ENCODE peak calls at places on chromosomes 5 and 9, in nine cellular contexts. One of them, this sample, is unnamed.

GRCh38 chr5:11346336-11346735 is 557.9 kb downstream of the CTNND2 start:
- DNase-seq in CD8-positive, alpha-beta T cell: no peak
- DNase-seq in colonic mucosa: no peak
- DNase-seq in heart left ventricle: no peak
- DNase-seq in cardiac muscle cell: no peak
- DNase-seq in IMR-90: no peak
- DNase-seq in left ventricle myocardium inferior: no peak
- DNase-seq in gastrocnemius medialis: no peak
- DNase-seq in stomach: no peak
- DNase-seq in this sample: peak; percentile 13

GRCh38 chr9:87270241-87271234 is 227.1 kb upstream of the DAPK1 start:
- DNase-seq in CD8-positive, alpha-beta T cell: no peak
- DNase-seq in colonic mucosa: no peak
- DNase-seq in heart left ventricle: peak; percentile 64
- DNase-seq in gastrocnemius medialis: no peak
- DNase-seq in left ventricle myocardium inferior: peak; percentile 35
- DNase-seq in cardiac muscle cell: no peak
- DNase-seq in stomach: no peak
- DNase-seq in IMR-90: peak; percentile 85
- DNase-seq in this sample: no peak

GRCh38 chr5:93599427-93600146 is 16.6 kb downstream of the NR2F1 start:
- DNase-seq in left ventricle myocardium inferior: no peak
- DNase-seq in heart left ventricle: no peak
- DNase-seq in IMR-90: peak; percentile 88
- DNase-seq in colonic mucosa: no peak
- DNase-seq in CD8-positive, alpha-beta T cell: no peak
- DNase-seq in gastrocnemius medialis: no peak
- DNase-seq in stomach: no peak
- DNase-seq in cardiac muscle cell: no peak
- DNase-seq in this sample: no peak

GRCh38 chr9:9771314-9771713 is 841.5 kb downstream of the PTPRD start:
- DNase-seq in stomach: no peak
- DNase-seq in gastrocnemius medialis: no peak
- DNase-seq in IMR-90: no peak
- DNase-seq in CD8-positive, alpha-beta T cell: no peak
- DNase-seq in colonic mucosa: no peak
- DNase-seq in cardiac muscle cell: no peak
- DNase-seq in left ventricle myocardium inferior: no peak
- DNase-seq in heart left ventricle: no peak
- DNase-seq in this sample: no peak

GRCh38 chr5:149777382-149777781 is 47.3 kb downstream of the PPARGC1B start:
- DNase-seq in left ventricle myocardium inferior: peak; percentile 54
- DNase-seq in CD8-positive, alpha-beta T cell: no peak
- DNase-seq in heart left ventricle: peak; percentile 72
- DNase-seq in stomach: no peak
- DNase-seq in IMR-90: no peak
- DNase-seq in colonic mucosa: no peak
- DNase-seq in cardiac muscle cell: peak; percentile 68
- DNase-seq in gastrocnemius medialis: no peak
- DNase-seq in this sample: no peak

GRCh38 chr9:115170674-115171073 is 52.7 kb upstream of the TNC start:
- DNase-seq in stomach: no peak
- DNase-seq in left ventricle myocardium inferior: no peak
- DNase-seq in cardiac muscle cell: no peak
- DNase-seq in heart left ventricle: no peak
- DNase-seq in IMR-90: peak; percentile 52
- DNase-seq in gastrocnemius medialis: no peak
- DNase-seq in CD8-positive, alpha-beta T cell: no peak
- DNase-seq in colonic mucosa: no peak
- DNase-seq in this sample: no peak

GRCh38 chr9:972512-973294 is 3.8 kb upstream of the DMRT3 start:
- DNase-seq in CD8-positive, alpha-beta T cell: no peak
- DNase-seq in cardiac muscle cell: no peak
- DNase-seq in stomach: no peak
- DNase-seq in left ventricle myocardium inferior: no peak
- DNase-seq in heart left ventricle: no peak
- DNase-seq in IMR-90: no peak
- DNase-seq in colonic mucosa: no peak
- DNase-seq in gastrocnemius medialis: no peak
- DNase-seq in this sample: no peak

GRCh38 chr5:32095261-32095671 is 78.9 kb downstream of the GOLPH3 start:
- DNase-seq in gastrocnemius medialis: no peak
- DNase-seq in heart left ventricle: no peak
- DNase-seq in cardiac muscle cell: peak; percentile 42
- DNase-seq in left ventricle myocardium inferior: no peak
- DNase-seq in IMR-90: no peak
- DNase-seq in colonic mucosa: no peak
- DNase-seq in CD8-positive, alpha-beta T cell: no peak
- DNase-seq in stomach: peak; percentile 14
- DNase-seq in this sample: no peak

GRCh38 chr5:145975361-145976066 is 39.1 kb downstream of the SH3RF2 start:
- DNase-seq in gastrocnemius medialis: peak; percentile 72
- DNase-seq in left ventricle myocardium inferior: no peak
- DNase-seq in IMR-90: peak; percentile 89
- DNase-seq in stomach: peak; percentile 37
- DNase-seq in colonic mucosa: peak; percentile 55
- DNase-seq in cardiac muscle cell: peak; percentile 70
- DNase-seq in heart left ventricle: no peak
- DNase-seq in CD8-positive, alpha-beta T cell: no peak
- DNase-seq in this sample: no peak

GRCh38 chr5:145949474-145949873 is 13.1 kb downstream of the SH3RF2 start:
- DNase-seq in colonic mucosa: no peak
- DNase-seq in IMR-90: no peak
- DNase-seq in stomach: no peak
- DNase-seq in left ventricle myocardium inferior: no peak
- DNase-seq in heart left ventricle: no peak
- DNase-seq in CD8-positive, alpha-beta T cell: no peak
- DNase-seq in gastrocnemius medialis: no peak
- DNase-seq in cardiac muscle cell: no peak
- DNase-seq in this sample: no peak

GRCh38 chr5:80753712-80754111 is 98.9 kb upstream of the DHFR start:
- DNase-seq in CD8-positive, alpha-beta T cell: no peak
- DNase-seq in heart left ventricle: no peak
- DNase-seq in IMR-90: no peak
- DNase-seq in left ventricle myocardium inferior: no peak
- DNase-seq in colonic mucosa: no peak
- DNase-seq in gastrocnemius medialis: no peak
- DNase-seq in cardiac muscle cell: no peak
- DNase-seq in stomach: no peak
- DNase-seq in this sample: no peak

GRCh38 chr5:24816206-24816605 is 171.4 kb upstream of the CDH10 start:
- DNase-seq in heart left ventricle: no peak
- DNase-seq in CD8-positive, alpha-beta T cell: no peak
- DNase-seq in IMR-90: no peak
- DNase-seq in colonic mucosa: no peak
- DNase-seq in stomach: no peak
- DNase-seq in cardiac muscle cell: no peak
- DNase-seq in left ventricle myocardium inferior: no peak
- DNase-seq in gastrocnemius medialis: no peak
- DNase-seq in this sample: no peak

GRCh38 chr5:139543423-139543991 is 17.6 kb upstream of the UBE2D2 start:
- DNase-seq in left ventricle myocardium inferior: peak; percentile 77
- DNase-seq in stomach: peak; percentile 55
- DNase-seq in gastrocnemius medialis: peak; percentile 48
- DNase-seq in IMR-90: peak; percentile 5
- DNase-seq in heart left ventricle: peak; percentile 89
- DNase-seq in CD8-positive, alpha-beta T cell: peak; percentile 76
- DNase-seq in cardiac muscle cell: peak; percentile 67
- DNase-seq in colonic mucosa: peak; percentile 81
- DNase-seq in this sample: no peak

GRCh38 chr5:124760608-124761390 is 14.4 kb upstream of the ZNF608 start:
- DNase-seq in left ventricle myocardium inferior: no peak
- DNase-seq in heart left ventricle: no peak
- DNase-seq in IMR-90: no peak
- DNase-seq in colonic mucosa: no peak
- DNase-seq in CD8-positive, alpha-beta T cell: no peak
- DNase-seq in gastrocnemius medialis: no peak
- DNase-seq in stomach: no peak
- DNase-seq in cardiac muscle cell: no peak
- DNase-seq in this sample: no peak

GRCh38 chr5:102561894-102562760 is 63.3 kb upstream of the SLCO6A1 start:
- DNase-seq in CD8-positive, alpha-beta T cell: no peak
- DNase-seq in cardiac muscle cell: no peak
- DNase-seq in colonic mucosa: peak; percentile 25
- DNase-seq in IMR-90: peak; percentile 1
- DNase-seq in gastrocnemius medialis: no peak
- DNase-seq in left ventricle myocardium inferior: no peak
- DNase-seq in stomach: no peak
- DNase-seq in heart left ventricle: peak; percentile 40
- DNase-seq in this sample: peak; percentile 45

GRCh38 chr9:4386819-4387218 is 87.0 kb upstream of the GLIS3 start:
- DNase-seq in heart left ventricle: no peak
- DNase-seq in stomach: no peak
- DNase-seq in colonic mucosa: no peak
- DNase-seq in CD8-positive, alpha-beta T cell: no peak
- DNase-seq in gastrocnemius medialis: no peak
- DNase-seq in cardiac muscle cell: no peak
- DNase-seq in IMR-90: no peak
- DNase-seq in left ventricle myocardium inferior: no peak
- DNase-seq in this sample: no peak

GRCh38 chr5:120919017-120919416 is 454.9 kb downstream of the PRR16 start:
- DNase-seq in stomach: no peak
- DNase-seq in left ventricle myocardium inferior: no peak
- DNase-seq in cardiac muscle cell: no peak
- DNase-seq in gastrocnemius medialis: no peak
- DNase-seq in CD8-positive, alpha-beta T cell: no peak
- DNase-seq in IMR-90: no peak
- DNase-seq in heart left ventricle: no peak
- DNase-seq in colonic mucosa: no peak
- DNase-seq in this sample: no peak

DNA sequence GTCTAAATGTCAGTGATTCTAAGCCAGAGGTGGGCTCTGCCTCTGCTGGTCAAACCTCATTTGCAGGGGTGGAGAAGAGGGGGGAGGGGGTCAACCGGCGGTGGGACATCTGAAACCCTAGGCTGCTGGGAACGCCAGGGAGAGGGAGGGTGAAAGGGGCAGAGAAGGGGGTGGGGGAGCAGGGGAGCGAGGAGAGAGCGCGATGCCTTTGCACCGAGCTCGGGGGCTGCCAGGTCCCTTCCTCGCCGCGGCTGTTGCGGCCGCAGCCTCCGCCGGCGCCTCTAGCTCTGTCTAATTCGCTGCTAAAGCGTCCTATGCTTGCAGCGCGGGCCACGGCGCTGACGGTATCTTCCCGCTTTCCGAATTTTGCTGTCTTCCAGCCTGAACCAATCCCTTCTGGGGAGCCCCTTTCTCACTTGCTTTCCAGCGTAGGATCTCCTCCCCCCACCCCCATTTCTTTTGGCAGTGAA is at the start of gene FGF10:
- DNase-seq in left ventricle myocardium inferior: peak; percentile 29
- DNase-seq in colonic mucosa: no peak
- DNase-seq in IMR-90: no peak
- DNase-seq in CD8-positive, alpha-beta T cell: no peak
- DNase-seq in cardiac muscle cell: peak; percentile 89
- DNase-seq in heart left ventricle: peak; percentile 60
- DNase-seq in stomach: no peak
- DNase-seq in gastrocnemius medialis: peak; percentile 12
- DNase-seq in this sample: peak; percentile 45
- H3K27me3 ChIP-seq in left ventricle myocardium inferior: peaks cover 59% of the 10 kb centered on the region
- H3K27me3 ChIP-seq in colonic mucosa: no peaks in the 10 kb centered on the region
- H3K27me3 ChIP-seq in IMR-90: peaks cover 17% of the 10 kb centered on the region
- H3K27me3 ChIP-seq in CD8-positive, alpha-beta T cell: peaks cover 10% of the 10 kb centered on the region
- H3K27me3 ChIP-seq in cardiac muscle cell: no peaks in the 10 kb centered on the region
- H3K27me3 ChIP-seq in heart left ventricle: peaks cover 10% of the 10 kb centered on the region
- H3K27me3 ChIP-seq in stomach: peaks cover 36% of the 10 kb centered on the region
- H3K27me3 ChIP-seq in gastrocnemius medialis: peaks cover 23% of the 10 kb centered on the region
- H3K27me3 ChIP-seq in this sample: peaks cover 12% of the 10 kb centered on the region

DNA sequence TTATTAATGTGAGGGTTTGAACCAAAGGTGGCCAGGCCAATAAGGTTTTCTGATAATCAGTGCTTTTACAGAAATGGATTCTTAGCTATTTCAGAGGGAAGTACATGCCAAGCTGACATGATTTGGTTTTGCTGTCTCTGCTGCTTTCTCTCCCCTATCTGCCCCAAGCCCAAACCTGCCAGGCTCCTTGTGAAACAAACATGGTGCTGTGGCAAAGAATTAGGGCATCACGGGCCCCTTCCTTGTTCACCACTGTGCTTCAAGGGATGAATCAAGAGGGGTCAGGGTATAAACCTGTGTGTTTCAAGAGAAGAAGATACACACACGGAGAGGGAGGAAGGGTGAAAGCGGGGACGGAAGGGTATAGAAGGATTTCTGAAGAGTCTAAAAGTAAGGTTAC is 41.3 kb upstream of the SMU1 start:
- DNase-seq in cardiac muscle cell: no peak
- DNase-seq in gastrocnemius medialis: no peak
- DNase-seq in CD8-positive, alpha-beta T cell: no peak
- DNase-seq in heart left ventricle: no peak
- DNase-seq in left ventricle myocardium inferior: no peak
- DNase-seq in IMR-90: no peak
- DNase-seq in stomach: no peak
- DNase-seq in colonic mucosa: no peak
- DNase-seq in this sample: no peak
- H3K36me3 ChIP-seq in cardiac muscle cell: peaks cover 14% of the 10 kb centered on the region
- H3K36me3 ChIP-seq in gastrocnemius medialis: no peaks in the 10 kb centered on the region
- H3K36me3 ChIP-seq in CD8-positive, alpha-beta T cell: peaks cover 11% of the 10 kb centered on the region
- H3K36me3 ChIP-seq in heart left ventricle: peaks cover 64% of the 10 kb centered on the region
- H3K36me3 ChIP-seq in left ventricle myocardium inferior: peaks cover 63% of the 10 kb centered on the region
- H3K36me3 ChIP-seq in IMR-90: peaks cover 34% of the 10 kb centered on the region
- H3K36me3 ChIP-seq in stomach: peaks cover 78% of the 10 kb centered on the region
- H3K36me3 ChIP-seq in colonic mucosa: peaks cover 6% of the 10 kb centered on the region
- H3K36me3 ChIP-seq in this sample: no peaks in the 10 kb centered on the region

DNA sequence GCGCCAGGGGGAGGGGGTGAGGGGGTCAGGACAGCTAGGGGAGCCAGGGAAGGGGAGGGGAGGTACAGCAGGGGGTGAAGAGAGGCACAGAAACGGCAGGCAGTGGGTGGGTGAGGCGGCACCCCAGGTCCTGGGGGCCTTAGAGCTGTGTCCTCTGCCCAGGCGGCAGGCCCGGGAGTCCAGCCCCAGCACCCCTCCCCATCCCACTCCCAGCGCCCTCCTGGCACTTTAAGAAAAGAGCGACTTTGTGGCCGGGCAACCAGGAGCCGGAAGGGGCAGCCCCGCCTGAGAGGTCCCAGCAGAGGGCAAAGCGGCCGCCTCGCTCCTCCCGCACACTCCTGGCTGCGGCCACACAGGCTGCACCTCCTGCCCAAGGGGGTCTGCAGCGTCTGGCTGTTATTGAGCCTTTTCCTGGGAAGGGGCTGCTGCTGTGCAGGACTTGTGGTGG is 42.6 kb downstream of the NACC2 start:
- DNase-seq in CD8-positive, alpha-beta T cell: no peak
- DNase-seq in IMR-90: no peak
- DNase-seq in gastrocnemius medialis: no peak
- DNase-seq in cardiac muscle cell: peak; percentile 23
- DNase-seq in heart left ventricle: peak; percentile 63
- DNase-seq in colonic mucosa: peak; percentile 39
- DNase-seq in stomach: peak; percentile 61
- DNase-seq in left ventricle myocardium inferior: no peak
- DNase-seq in this sample: no peak
- H3K27me3 ChIP-seq in CD8-positive, alpha-beta T cell: peaks cover 16% of the 10 kb centered on the region
- H3K27me3 ChIP-seq in IMR-90: no peaks in the 10 kb centered on the region
- H3K27me3 ChIP-seq in gastrocnemius medialis: no peaks in the 10 kb centered on the region
- H3K27me3 ChIP-seq in cardiac muscle cell: peaks cover 48% of the 10 kb centered on the region
- H3K27me3 ChIP-seq in heart left ventricle: no peaks in the 10 kb centered on the region
- H3K27me3 ChIP-seq in colonic mucosa: no peaks in the 10 kb centered on the region
- H3K27me3 ChIP-seq in stomach: no peaks in the 10 kb centered on the region
- H3K27me3 ChIP-seq in left ventricle myocardium inferior: no peaks in the 10 kb centered on the region
- H3K27me3 ChIP-seq in this sample: no peaks in the 10 kb centered on the region

DNA sequence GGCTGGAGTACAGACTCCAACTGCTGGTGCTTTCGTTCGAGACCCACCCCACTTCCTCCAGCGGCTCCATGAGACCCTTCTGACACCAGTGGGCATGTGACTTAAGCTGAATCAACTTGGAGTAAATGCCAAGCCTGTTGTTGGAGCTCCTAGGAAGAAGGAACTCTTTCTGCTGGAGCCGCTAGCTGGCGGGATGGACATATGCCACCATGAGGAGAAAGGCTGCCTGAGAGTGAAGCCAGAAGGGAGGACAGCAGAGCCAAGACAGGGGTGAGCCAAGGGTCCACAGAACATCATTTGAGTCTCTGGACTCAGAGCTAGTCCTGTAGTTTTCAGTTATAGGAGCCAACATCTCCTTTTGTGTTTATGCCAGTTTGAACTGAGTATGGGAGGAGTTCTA is 35.9 kb downstream of the ANXA6 start:
- DNase-seq in colonic mucosa: no peak
- DNase-seq in cardiac muscle cell: no peak
- DNase-seq in CD8-positive, alpha-beta T cell: no peak
- DNase-seq in stomach: no peak
- DNase-seq in heart left ventricle: no peak
- DNase-seq in left ventricle myocardium inferior: no peak
- DNase-seq in gastrocnemius medialis: peak; percentile 69
- DNase-seq in IMR-90: no peak
- DNase-seq in this sample: no peak
- H3K36me3 ChIP-seq in colonic mucosa: no peaks in the 10 kb centered on the region
- H3K36me3 ChIP-seq in cardiac muscle cell: peaks cover 78% of the 10 kb centered on the region
- H3K36me3 ChIP-seq in CD8-positive, alpha-beta T cell: peaks cover 87% of the 10 kb centered on the region
- H3K36me3 ChIP-seq in stomach: peaks cover 94% of the 10 kb centered on the region
- H3K36me3 ChIP-seq in heart left ventricle: peaks cover 98% of the 10 kb centered on the region
- H3K36me3 ChIP-seq in left ventricle myocardium inferior: peaks cover 94% of the 10 kb centered on the region
- H3K36me3 ChIP-seq in gastrocnemius medialis: no peaks in the 10 kb centered on the region
- H3K36me3 ChIP-seq in IMR-90: peaks cover 83% of the 10 kb centered on the region
- H3K36me3 ChIP-seq in this sample: peaks cover 5% of the 10 kb centered on the region

This sample was measured in iPS DF 6.9.